ENCODE peak calls at places on chromosomes 6 and 20, in seven cellular contexts. L, W, A, I, T, R and B are unnamed samples.

GRCh38 chr6:4313044-4313686 is 177.8 kb upstream of the ECI2 start:
- DNase-seq in L (peak), W (peak), A (no peak), I (no peak), T (peak), R (peak), B (no peak)

GRCh38 chr6:157268396-157268795 is 54.9 kb downstream of the TMEM242 start:
- DNase-seq in L (no peak), W (no peak), A (no peak), I (no peak), T (no peak), R (no peak), B (no peak)

GRCh38 chr6:44489912-44490604 is 102.6 kb downstream of the CDC5L start:
- DNase-seq in L (peak), W (peak), A (no peak), I (no peak), T (peak), R (peak), B (no peak)

GRCh38 chr20:833121-833449 is 430 bp upstream of the FAM110A start:
- DNase-seq in L (no peak), W (no peak), A (no peak), I (no peak), T (no peak), R (no peak), B (no peak)

GRCh38 chr6:45715508-45715803 is 300.2 kb downstream of the CLIC5 start:
- DNase-seq in L (no peak), W (no peak), A (no peak), I (no peak), T (no peak), R (no peak), B (no peak)

GRCh38 chr20:61833807-61834610 is 231.7 kb downstream of the TAF4 start:
- DNase-seq in L (no peak), W (no peak), A (no peak), I (no peak), T (no peak), R (no peak), B (no peak)

GRCh38 chr20:17536944-17537444 is 5.8 kb upstream of the BFSP1 start:
- DNase-seq in L (peak), W (peak), A (peak), I (peak), T (peak), R (peak), B (peak)

GRCh38 chr6:155090166-155090565 is 95.1 kb downstream of the TIAM2 start:
- DNase-seq in L (no peak), W (no peak), A (no peak), I (no peak), T (no peak), R (no peak), B (no peak)

GRCh38 chr20:50634191-50634590 is 57.2 kb downstream of the RIPOR3 start:
- DNase-seq in L (no peak), W (no peak), A (no peak), I (no peak), T (no peak), R (no peak), B (no peak)

GRCh38 chr6:97361286-97361685 is 78.3 kb upstream of the MMS22L start:
- DNase-seq in L (no peak), W (peak), A (no peak), I (no peak), T (no peak), R (no peak), B (no peak)

GRCh38 chr20:15214051-15214450 is 876.6 kb upstream of the FLRT3 start:
- DNase-seq in L (no peak), W (no peak), A (no peak), I (no peak), T (no peak), R (no peak), B (no peak)

GRCh38 chr6:15796130-15796766 is 133.4 kb upstream of the DTNBP1 start:
- DNase-seq in L (peak), W (no peak), A (no peak), I (no peak), T (no peak), R (no peak), B (no peak)

GRCh38 chr6:45663181-45664180 is 285.7 kb upstream of the SUPT3H start:
- DNase-seq in L (peak), W (peak), A (no peak), I (peak), T (no peak), R (no peak), B (no peak)

GRCh38 chr6:18260448-18261106 is 3.8 kb downstream of the DEK start:
- DNase-seq in L (no peak), W (peak), A (peak), I (no peak), T (no peak), R (no peak), B (no peak)

GRCh38 chr6:149419696-149420404 is 19.8 kb downstream of the SUMO4 start:
- DNase-seq in L (no peak), W (no peak), A (no peak), I (no peak), T (no peak), R (no peak), B (no peak)

GRCh38 chr6:65117854-65118409 is 589.1 kb downstream of the EYS start:
- DNase-seq in L (no peak), W (no peak), A (no peak), I (no peak), T (no peak), R (no peak), B (no peak)

GRCh38 chr20:49210101-49210749 is 9.0 kb upstream of the DDX27 start:
- DNase-seq in L (no peak), W (no peak), A (no peak), I (no peak), T (no peak), R (no peak), B (no peak)

GRCh38 chr20:58458342-58459057 is 56.7 kb downstream of the APCDD1L start:
- DNase-seq in L (no peak), W (peak), A (no peak), I (no peak), T (no peak), R (no peak), B (peak)

GRCh38 chr6:145929037-145929633 is 35.0 kb downstream of the SHPRH start:
- DNase-seq in L (no peak), W (peak), A (no peak), I (no peak), T (no peak), R (peak), B (peak)

GRCh38 chr6:16723833-16724232 is 37.4 kb downstream of the ATXN1 start:
- DNase-seq in L (no peak), W (peak), A (no peak), I (no peak), T (peak), R (no peak), B (no peak)

GRCh38 chr20:62598761-62599194 is 43.5 kb upstream of the SLCO4A1 start:
- DNase-seq in L (peak), W (no peak), A (no peak), I (no peak), T (no peak), R (peak), B (no peak)

GRCh38 chr20:64261138-64261537 is 5.6 kb downstream of the PCMTD2 start:
- DNase-seq in L (no peak), W (peak), A (no peak), I (no peak), T (peak), R (no peak), B (peak)

DNA sequence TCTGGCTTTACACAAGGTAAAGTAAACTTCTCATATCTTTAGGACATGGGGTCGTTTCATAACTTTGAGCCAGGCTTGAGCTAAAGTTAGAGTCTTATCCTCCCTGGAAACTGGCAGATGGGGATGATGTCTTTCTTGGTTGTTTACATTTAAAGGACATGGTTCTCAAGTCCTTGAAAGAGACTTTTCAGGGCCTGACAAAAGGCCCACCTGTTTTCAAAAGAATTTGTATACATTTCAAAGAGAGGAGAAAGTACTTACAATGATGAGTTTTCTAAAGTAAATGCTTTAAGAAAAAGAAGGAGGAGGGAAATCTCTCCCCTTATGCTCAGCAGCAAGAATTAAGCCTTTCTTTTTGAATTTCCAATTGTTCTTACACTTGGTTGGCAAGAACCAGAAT is 45.7 kb upstream of the TINAG start:
- DNase-seq in L (no peak), W (no peak), A (no peak), I (no peak), T (no peak), R (no peak), B (no peak)
- H3K4me3 ChIP-seq in L (no peak), W (no peak), A (no peak), I (no peak), T (no peak), R (no peak), B (no peak)

GRCh38 chr20:21704408-21705385 is 767 bp upstream of the PAX1 start:
- DNase-seq in L (no peak), W (no peak), A (no peak), I (no peak), T (no peak), R (no peak), B (no peak)

GRCh38 chr20:21703740-21704407 is 1.6 kb upstream of the PAX1 start:
- DNase-seq in L (no peak), W (no peak), A (no peak), I (no peak), T (no peak), R (no peak), B (no peak)

GRCh38 chr20:21701171-21701876 is 4.1 kb upstream of the PAX1 start:
- DNase-seq in L (no peak), W (no peak), A (no peak), I (no peak), T (no peak), R (no peak), B (no peak)

GRCh38 chr20:21702001-21702400 is 3.5 kb upstream of the PAX1 start:
- DNase-seq in L (no peak), W (no peak), A (no peak), I (no peak), T (no peak), R (no peak), B (no peak)

DNA sequence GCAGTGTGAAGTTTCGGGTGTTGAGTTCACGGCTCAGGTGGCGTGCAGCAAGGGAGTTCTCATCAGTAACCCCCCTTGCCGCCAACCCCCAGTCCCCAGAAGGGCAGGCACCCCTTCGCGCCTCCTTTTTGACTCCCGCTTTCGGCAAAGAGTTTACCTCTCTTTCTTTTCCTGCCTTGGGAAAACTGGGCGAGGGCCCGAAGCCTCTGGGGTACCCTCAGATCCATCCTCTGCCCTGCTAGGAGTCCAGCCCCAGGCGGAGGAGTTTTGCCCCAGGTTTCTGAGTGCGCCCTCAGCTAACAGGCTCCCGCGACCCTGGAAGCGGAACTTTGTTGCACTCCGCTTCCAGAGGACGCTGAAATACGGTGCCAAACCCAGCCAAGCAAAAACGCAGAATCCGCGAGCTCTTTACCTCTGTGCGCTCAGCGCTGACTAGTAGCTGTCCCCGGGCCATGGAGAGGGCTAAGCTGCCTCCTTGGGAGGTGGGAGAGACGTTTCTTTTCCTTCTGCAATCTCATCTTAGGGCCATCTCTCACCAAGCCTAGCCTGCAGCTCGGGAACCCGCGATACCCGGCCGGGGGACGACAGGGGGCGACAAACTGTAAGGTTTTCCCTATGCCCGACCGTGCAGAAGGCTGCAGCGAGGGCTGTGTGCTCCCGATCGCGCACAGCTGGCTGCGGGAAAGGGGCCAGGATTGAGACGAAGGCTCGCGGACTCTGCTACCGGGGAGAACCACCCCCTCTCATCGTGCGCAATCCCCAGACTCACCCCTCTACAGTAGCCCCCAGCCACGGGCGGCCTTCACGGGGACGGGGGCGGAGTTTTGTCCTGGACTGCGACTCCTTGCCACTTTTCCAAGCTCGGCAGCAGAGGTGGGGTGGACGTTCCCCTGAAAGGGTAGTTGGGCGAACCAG is 2.7 kb upstream of the PAX1 start:
- DNase-seq in L (peak), W (peak), A (no peak), I (no peak), T (no peak), R (peak), B (peak)
- TF ChIP-seq CTCF in L (peak), W (peak), A (no peak), I (no peak), T (peak), R (peak), B (peak)

GRCh38 chr6:32057966-32058365 is 19.8 kb downstream of the CYP21A2 start:
- DNase-seq in L (no peak), W (no peak), A (no peak), I (no peak), T (no peak), R (no peak), B (no peak)

GRCh38 chr6:32056254-32056653 is 18.0 kb downstream of the CYP21A2 start:
- DNase-seq in L (no peak), W (no peak), A (no peak), I (no peak), T (no peak), R (no peak), B (no peak)

GRCh38 chr6:32060966-32061655 is 22.9 kb downstream of the CYP21A2 start:
- DNase-seq in L (no peak), W (no peak), A (no peak), I (no peak), T (no peak), R (no peak), B (no peak)

DNA sequence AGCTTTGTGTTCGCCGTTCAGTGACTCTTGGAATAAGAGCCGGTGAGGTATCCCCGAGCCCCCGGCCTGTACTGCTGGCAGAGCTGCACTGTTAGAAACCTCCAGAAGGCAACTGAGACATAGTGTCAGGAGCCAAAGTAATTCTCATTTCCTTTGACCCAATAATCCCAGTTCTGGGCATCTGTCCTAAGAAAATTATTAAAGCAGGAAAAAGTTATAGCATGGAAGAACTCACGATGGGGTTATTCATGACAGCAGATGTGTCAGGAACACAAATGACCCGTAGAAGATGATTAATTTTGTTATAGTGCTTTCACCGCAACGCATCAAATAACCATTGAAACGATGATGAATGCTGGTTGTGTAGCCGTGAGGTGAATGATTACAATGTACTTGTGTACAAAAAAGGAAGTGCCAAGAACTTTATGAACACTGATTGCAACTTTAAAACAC is 20.3 kb downstream of the CYP21A2 start:
- DNase-seq in L (no peak), W (no peak), A (no peak), I (no peak), T (no peak), R (no peak), B (no peak)
- H3K4me3 ChIP-seq in L (no peak), W (no peak), A (no peak), I (no peak), T (no peak), R (no peak), B (no peak)

GRCh38 chr6:93621400-93621799 is 202.0 kb upstream of the EPHA7 start:
- DNase-seq in L (no peak), W (no peak), A (no peak), I (no peak), T (no peak), R (no peak), B (no peak)
- TF ChIP-seq CTCF in L (no peak), W (no peak), A (no peak), I (no peak), T (no peak), R (no peak), B (no peak)

GRCh38 chr20:56630506-56631317 is 1.6 kb downstream of the TFAP2C start:
- DNase-seq in L (no peak), W (no peak), A (no peak), I (no peak), T (no peak), R (no peak), B (no peak)

GRCh38 chr20:56628015-56628872 is 862 bp upstream of the TFAP2C start:
- DNase-seq in L (no peak), W (no peak), A (peak), I (no peak), T (no peak), R (peak), B (no peak)

GRCh38 chr20:56628873-56629463 is at the start of gene TFAP2C:
- DNase-seq in L (peak), W (peak), A (peak), I (no peak), T (peak), R (peak), B (peak)

GRCh38 chr20:56630086-56630493 is 984 bp downstream of the TFAP2C start:
- DNase-seq in L (no peak), W (peak), A (peak), I (no peak), T (peak), R (peak), B (peak)

GRCh38 chr20:56629464-56630085 is 469 bp downstream of the TFAP2C start:
- DNase-seq in L (no peak), W (no peak), A (no peak), I (no peak), T (no peak), R (peak), B (no peak)
- H3K4me3 ChIP-seq in L (peak), W (peak), A (peak), I (no peak), T (peak), R (peak), B (no peak)

GRCh38 chr20:32363492-32363891 is 5.4 kb downstream of the ASXL1 start:
- DNase-seq in L (no peak), W (no peak), A (no peak), I (no peak), T (no peak), R (no peak), B (no peak)

GRCh38 chr20:32365560-32365959 is 7.4 kb downstream of the ASXL1 start:
- DNase-seq in L (no peak), W (no peak), A (no peak), I (no peak), T (no peak), R (no peak), B (no peak)

GRCh38 chr20:32362924-32363364 is 4.8 kb downstream of the ASXL1 start:
- DNase-seq in L (no peak), W (no peak), A (no peak), I (no peak), T (no peak), R (no peak), B (no peak)

GRCh38 chr20:32366380-32366779 is 8.2 kb downstream of the ASXL1 start:
- DNase-seq in L (no peak), W (no peak), A (no peak), I (no peak), T (no peak), R (no peak), B (no peak)

DNA sequence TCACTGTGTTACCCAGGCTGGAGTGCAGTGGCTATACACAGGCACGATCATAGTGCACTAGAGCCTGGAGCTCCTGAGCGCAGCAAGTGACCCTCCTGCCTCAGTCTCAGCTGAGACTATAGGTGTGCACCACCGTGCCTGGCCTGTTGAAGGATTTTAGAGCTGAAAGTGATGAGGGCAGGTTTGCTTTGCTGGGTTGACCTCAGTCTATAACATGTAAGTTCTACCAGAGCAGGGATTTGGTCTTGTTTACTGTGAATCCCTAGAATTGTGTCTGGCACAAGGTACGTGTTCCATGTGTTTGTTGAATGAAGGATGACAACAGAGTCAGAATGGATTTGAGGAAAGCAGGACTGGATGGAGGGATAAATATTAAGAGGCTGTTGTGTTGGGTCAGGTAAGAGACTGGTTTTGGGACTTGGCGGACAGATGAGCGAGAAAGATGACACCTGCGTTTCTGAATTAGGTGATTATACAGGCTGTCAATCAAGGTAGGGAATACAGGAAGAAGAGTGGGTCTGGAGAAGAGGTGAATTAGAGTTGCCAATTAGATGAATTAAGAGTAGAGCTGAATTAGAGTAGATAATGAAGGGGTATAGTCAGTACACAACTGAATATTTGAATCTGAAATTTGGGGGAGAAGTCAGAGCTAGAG is 6.5 kb downstream of the ASXL1 start:
- DNase-seq in L (no peak), W (no peak), A (no peak), I (no peak), T (no peak), R (no peak), B (no peak)
- TF ChIP-seq CTCF in L (no peak), W (no peak), A (no peak), I (no peak), T (no peak), R (no peak), B (no peak)